ENCODE peak calls at places on chromosomes 7 and 10, in five cellular contexts. T is left ventricle myocardium inferior, R is cardiac muscle cell, V is thoracic aorta, H is Peyer's patch. G is an unnamed sample.
A peak's percentile ranks its signal among the peaks of the same experiment; 100 is the strongest.

GRCh38 chr7:102273749-102274712 is 12.6 kb upstream of the SH2B2 start:
- DNase-seq in T (no peak), R (peak; percentile 51), V (no peak), H (peak; percentile 91), G (peak; percentile 82)

GRCh38 chr7:42068554-42069280 is 168.3 kb downstream of the GLI3 start:
- DNase-seq in T (no peak), R (no peak), V (no peak), H (no peak), G (no peak)

GRCh38 chr7:119964640-119965542 is 308.1 kb upstream of the KCND2 start:
- DNase-seq in T (no peak), R (peak; percentile 81), V (no peak), H (no peak), G (no peak)

GRCh38 chr10:35916791-35917190 is 274.7 kb upstream of the FZD8 start:
- DNase-seq in T (no peak), R (peak; percentile 58), V (no peak), H (no peak), G (no peak)

GRCh38 chr10:103751696-103752287 is 103.6 kb downstream of the SH3PXD2A start:
- DNase-seq in T (no peak), R (no peak), V (no peak), H (no peak), G (no peak)

GRCh38 chr10:5933909-5934546 is 43.3 kb downstream of the IL15RA start:
- DNase-seq in T (no peak), R (no peak), V (no peak), H (no peak), G (no peak)

GRCh38 chr7:37119296-37119695 is 329.4 kb downstream of the ELMO1 start:
- DNase-seq in T (no peak), R (no peak), V (no peak), H (no peak), G (no peak)

GRCh38 chr7:148623586-148624282 is 33.2 kb downstream of the C7orf33 start:
- DNase-seq in T (no peak), R (peak; percentile 67), V (no peak), H (no peak), G (no peak)

GRCh38 chr7:84524714-84525694 is 330.4 kb upstream of the SEMA3A start:
- DNase-seq in T (no peak), R (peak; percentile 73), V (no peak), H (no peak), G (peak; percentile 6)

GRCh38 chr7:40199076-40199802 is 64.4 kb downstream of the SUGCT start:
- DNase-seq in T (no peak), R (peak; percentile 85), V (no peak), H (no peak), G (no peak)

GRCh38 chr10:95601116-95601719 is 40.0 kb upstream of the SORBS1 start:
- DNase-seq in T (peak; percentile 71), R (peak; percentile 93), V (peak; percentile 62), H (peak; percentile 66), G (peak; percentile 94)

GRCh38 chr7:54252256-54253035 is 289.7 kb upstream of the VSTM2A start:
- DNase-seq in T (no peak), R (no peak), V (no peak), H (no peak), G (no peak)

GRCh38 chr7:2202361-2202761 is 30.4 kb downstream of the MAD1L1 start:
- DNase-seq in T (no peak), R (no peak), V (no peak), H (no peak), G (no peak)

GRCh38 chr10:3782456-3783312 is 2.3 kb downstream of the KLF6 start:
- DNase-seq in T (peak; percentile 59), R (peak; percentile 97), V (no peak), H (peak; percentile 65), G (peak; percentile 68)

GRCh38 chr10:24552346-24553016 is 171.2 kb downstream of the ARHGAP21 start:
- DNase-seq in T (no peak), R (no peak), V (no peak), H (peak; percentile 77), G (peak; percentile 86)

GRCh38 chr10:49119746-49120145 is 4.4 kb upstream of the VSTM4 start:
- DNase-seq in T (no peak), R (no peak), V (no peak), H (no peak), G (no peak)

DNA sequence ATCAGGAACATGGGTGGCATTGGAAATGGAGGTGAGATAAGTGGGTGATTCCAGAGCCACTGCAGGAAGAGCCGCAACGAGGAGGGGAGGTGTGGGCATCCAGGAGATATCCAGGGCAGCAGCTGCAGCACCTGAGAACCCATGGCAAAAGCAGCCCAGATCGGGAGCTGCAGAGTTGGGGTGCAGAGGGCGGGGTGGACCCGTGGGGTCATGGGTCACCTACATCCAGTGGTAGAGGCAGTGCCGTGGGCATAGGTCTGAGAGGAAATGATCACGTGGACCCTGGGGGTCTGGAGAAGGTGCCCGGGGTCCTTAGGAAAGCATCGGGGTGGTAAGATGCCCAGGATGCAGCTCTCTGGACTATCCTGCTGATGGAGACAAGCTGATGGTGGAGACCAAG is 530.0 kb downstream of the GLRX3 start:
- DNase-seq in T (no peak), R (no peak), V (no peak), H (no peak), G (no peak)
- H3K4me3 ChIP-seq in T (no peak overlapping the region), R (no peak overlapping the region), V (no peak overlapping the region), H (no peak overlapping the region), G (no peak overlapping the region)

DNA sequence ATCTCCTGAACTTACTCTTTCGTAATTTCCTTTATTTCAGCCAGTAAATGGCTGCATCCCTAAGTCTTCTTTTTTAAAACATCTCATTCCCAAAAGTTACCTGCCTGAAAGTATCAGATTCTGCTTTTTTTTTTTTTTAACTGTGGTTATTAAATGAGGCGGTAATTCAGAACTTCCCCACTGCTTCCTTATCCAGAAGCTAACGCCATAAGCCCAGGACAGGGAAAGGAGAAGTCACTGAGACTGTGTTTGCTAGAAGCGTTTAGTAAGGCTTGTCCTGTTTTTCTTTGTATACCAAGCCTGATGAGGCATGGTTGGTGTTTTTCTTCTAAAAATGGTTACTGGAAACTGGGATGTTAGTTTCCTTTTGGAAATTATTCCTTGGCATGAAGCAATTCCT is 197.8 kb downstream of the CELF2 start:
- DNase-seq in T (no peak), R (no peak), V (no peak), H (no peak), G (no peak)
- H3K4me1 ChIP-seq in T (peaks cover 52% of the 10 kb centered on the region), R (peaks cover 26% of the 10 kb centered on the region), V (peaks cover 9% of the 10 kb centered on the region), H (peaks cover 6% of the 10 kb centered on the region), G (no peaks in the 10 kb centered on the region)

DNA sequence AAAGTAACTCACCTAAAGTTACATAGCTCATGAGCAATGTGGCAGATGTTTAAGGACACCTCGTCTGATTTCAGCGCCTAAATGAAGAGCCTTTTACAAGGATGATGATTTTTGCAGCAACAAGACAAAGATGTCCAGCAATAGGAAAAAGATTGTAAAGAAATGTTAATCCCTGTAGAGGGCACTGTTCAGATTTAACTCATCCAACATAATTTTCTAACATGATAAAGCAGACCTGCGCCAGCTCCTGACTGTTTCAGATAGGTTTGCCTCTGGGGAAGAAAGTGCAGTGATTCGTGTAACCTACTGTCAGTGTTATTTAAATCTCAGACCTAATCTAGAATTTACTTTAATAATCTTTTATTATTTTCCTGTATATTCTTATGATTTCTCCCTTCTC is 595.2 kb downstream of the AUTS2 start:
- DNase-seq in T (no peak), R (peak; percentile 45), V (no peak), H (no peak), G (peak; percentile 28)
- TF ChIP-seq CTCF in T (peak; percentile 30), R (peak; percentile 38), V (peak; percentile 49), H (peak; percentile 53), G (no peak)

GRCh38 chr7:87935373-87935706 is 1.3 kb downstream of the ADAM22 start:
- DNase-seq in T (no peak), R (no peak), V (no peak), H (no peak), G (no peak)
- H3K4me3 ChIP-seq in T (peak overlapping the region; percentile 92), R (peak overlapping the region; percentile 61), V (peak overlapping the region; percentile 87), H (peak overlapping the region; percentile 69), G (no peak overlapping the region)

DNA sequence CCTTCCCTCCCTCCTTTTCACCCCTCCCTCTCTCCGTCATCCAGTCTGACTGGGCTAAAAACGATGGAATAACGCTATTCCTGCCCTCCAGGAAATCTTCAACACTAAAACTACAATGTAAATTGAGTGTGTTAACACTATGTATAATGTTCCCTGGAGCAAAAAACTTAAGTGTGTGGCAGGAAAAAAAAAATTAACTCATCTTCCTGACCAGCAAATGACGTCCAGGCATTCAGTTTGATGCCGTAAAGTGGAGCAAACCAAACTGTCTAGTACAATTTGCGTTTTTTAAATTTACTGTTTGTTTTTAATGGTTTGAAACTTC is 545 bp upstream of the MTPN start:
- DNase-seq in T (no peak), R (no peak), V (no peak), H (no peak), G (no peak)
- H3K4me1 ChIP-seq in T (peaks cover 73% of the 10 kb centered on the region), R (peaks cover 29% of the 10 kb centered on the region), V (peaks cover 29% of the 10 kb centered on the region), H (peaks cover 12% of the 10 kb centered on the region), G (peaks cover 11% of the 10 kb centered on the region)

DNA sequence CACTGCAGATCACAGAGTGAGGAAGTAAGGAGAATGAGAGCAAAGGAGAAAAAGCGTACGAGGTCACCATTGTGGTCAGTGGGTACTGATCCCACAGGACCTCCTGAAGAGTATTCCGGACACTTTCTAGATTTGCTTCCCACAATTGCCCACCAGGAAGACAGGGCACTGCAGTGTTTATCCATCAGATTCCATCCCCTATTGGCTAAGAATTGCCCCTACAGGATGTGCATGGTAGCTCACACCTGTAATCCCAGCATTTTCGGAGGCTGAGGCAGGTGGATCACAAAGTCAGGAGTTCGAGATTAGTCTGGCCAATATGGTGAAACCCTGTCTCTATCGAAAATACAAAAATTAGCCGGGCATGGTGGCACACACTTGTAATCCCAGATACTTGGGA is 5.3 kb upstream of the FHIP2A start:
- DNase-seq in T (no peak), R (no peak), V (no peak), H (no peak), G (no peak)
- TF ChIP-seq CTCF in T (no peak), R (no peak), V (no peak), H (no peak), G (no peak)

GRCh38 chr7:108836246-108836645 is 266.6 kb downstream of the DNAJB9 start:
- DNase-seq in T (no peak), R (peak; percentile 15), V (no peak), H (no peak), G (no peak)

GRCh38 chr7:108839091-108839490 is 269.4 kb downstream of the DNAJB9 start:
- DNase-seq in T (no peak), R (no peak), V (no peak), H (no peak), G (no peak)

DNA sequence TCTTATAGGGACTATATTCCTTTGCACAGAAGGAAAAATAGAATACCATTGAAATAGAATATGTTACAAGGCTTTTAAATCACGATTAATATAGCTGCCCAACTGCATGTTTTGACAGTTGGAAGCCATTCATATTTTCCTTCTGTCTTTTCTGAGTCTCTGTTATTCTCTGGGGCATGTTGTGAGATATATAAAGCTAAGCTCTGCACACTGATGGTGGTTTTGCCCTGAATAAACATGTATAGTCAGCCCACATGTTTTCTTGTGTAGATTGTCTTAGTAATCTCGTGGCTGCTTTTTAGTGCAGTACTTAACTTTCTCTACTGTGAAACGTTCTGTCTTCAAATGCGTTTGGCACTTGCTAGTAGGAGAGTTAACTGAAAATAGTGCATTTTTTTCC is 268.5 kb downstream of the DNAJB9 start:
- DNase-seq in T (no peak), R (peak; percentile 3), V (no peak), H (no peak), G (no peak)
- H3K4me3 ChIP-seq in T (no peak overlapping the region), R (no peak overlapping the region), V (no peak overlapping the region), H (no peak overlapping the region), G (no peak overlapping the region)